ENCODE peak calls at places on chromosomes 4 and X, in four cellular contexts. H, N, M and D are unnamed samples.

GRCh38 chr4:84596826-84597225 is 13.9 kb downstream of the CDS1 start:
- DNase-seq in H (no peak), N (no peak), M (peak), D (no peak)

GRCh38 chr4:6568689-6569332 is 6.2 kb upstream of the MAN2B2 start:
- DNase-seq in H (peak), N (no peak), M (no peak), D (peak)

GRCh38 chr4:92121099-92121498 is 182.7 kb upstream of the GRID2 start:
- DNase-seq in H (peak), N (no peak), M (no peak), D (no peak)

GRCh38 chrX:71871367-71871766 is 39.3 kb upstream of the NHSL2 start:
- DNase-seq in H (no peak), N (no peak), M (no peak), D (peak)

GRCh38 chr4:83535520-83535944 is 376 bp upstream of the GPAT3 start:
- DNase-seq in H (peak), N (peak), M (peak), D (peak)

GRCh38 chr4:51836531-51836930 is 6.4 kb upstream of the DCUN1D4 start:
- DNase-seq in H (no peak), N (no peak), M (no peak), D (peak)

GRCh38 chrX:39458779-39459178 is 639.0 kb downstream of the BCOR start:
- DNase-seq in H (no peak), N (no peak), M (no peak), D (no peak)

GRCh38 chrX:104420907-104421306 is 145.1 kb upstream of the IL1RAPL2 start:
- DNase-seq in H (no peak), N (no peak), M (no peak), D (no peak)

GRCh38 chr4:22634541-22635181 is 58.1 kb upstream of the GBA3 start:
- DNase-seq in H (no peak), N (no peak), M (no peak), D (peak)

GRCh38 chr4:182144621-182145359 is 98.4 kb upstream of the TENM3 start:
- DNase-seq in H (peak), N (no peak), M (no peak), D (peak)

GRCh38 chrX:70032797-70033196 is 16.9 kb downstream of the AWAT2 start:
- DNase-seq in H (no peak), N (no peak), M (no peak), D (peak)

GRCh38 chrX:40931921-40932320 is 153.3 kb upstream of the USP9X start:
- DNase-seq in H (no peak), N (no peak), M (no peak), D (peak)